ENCODE peak calls at places on chromosomes 12 and 14, in four cellular contexts. One of them, this sample, is unnamed.

GRCh38 chr12:23349550-23349949 is 599.9 kb downstream of the SOX5 start:
- DNase-seq in fibroblast of the aortic adventitia: no peak
- DNase-seq in ovary: no peak
- DNase-seq in chondrocyte: no peak
- DNase-seq in this sample: no peak

GRCh38 chr12:132353811-132354210 is 24.4 kb upstream of the GALNT9 start:
- DNase-seq in ovary: no peak
- DNase-seq in chondrocyte: no peak
- DNase-seq in fibroblast of the aortic adventitia: no peak
- DNase-seq in this sample: no peak

GRCh38 chr14:104387000-104387384 is 192.6 kb upstream of the C14orf180 start:
- DNase-seq in ovary: peak
- DNase-seq in chondrocyte: peak
- DNase-seq in fibroblast of the aortic adventitia: no peak
- DNase-seq in this sample: no peak

GRCh38 chr14:32934891-32935633 is 3.6 kb upstream of the NPAS3 start:
- DNase-seq in ovary: no peak
- DNase-seq in chondrocyte: no peak
- DNase-seq in fibroblast of the aortic adventitia: no peak
- DNase-seq in this sample: no peak

GRCh38 chr12:127241056-127241830 is 1025.7 kb upstream of the TMEM132C start:
- DNase-seq in chondrocyte: no peak
- DNase-seq in ovary: no peak
- DNase-seq in fibroblast of the aortic adventitia: peak
- DNase-seq in this sample: peak

GRCh38 chr12:67068204-67068731 is 200.9 kb upstream of the CAND1 start:
- DNase-seq in fibroblast of the aortic adventitia: no peak
- DNase-seq in chondrocyte: no peak
- DNase-seq in ovary: no peak
- DNase-seq in this sample: no peak

GRCh38 chr14:77682158-77682553 is 25.7 kb downstream of the ALKBH1 start:
- DNase-seq in fibroblast of the aortic adventitia: peak
- DNase-seq in chondrocyte: no peak
- DNase-seq in ovary: no peak
- DNase-seq in this sample: peak

GRCh38 chr12:1797011-1797901 is 23.1 kb upstream of the LRTM2 start:
- DNase-seq in ovary: peak
- DNase-seq in chondrocyte: peak
- DNase-seq in fibroblast of the aortic adventitia: no peak
- DNase-seq in this sample: no peak

GRCh38 chr12:79927772-79928474 is 7.0 kb downstream of the PPP1R12A start:
- DNase-seq in chondrocyte: no peak
- DNase-seq in ovary: no peak
- DNase-seq in fibroblast of the aortic adventitia: peak
- DNase-seq in this sample: peak

GRCh38 chr14:79629891-79630560 is 581.3 kb downstream of the DIO2 start:
- DNase-seq in fibroblast of the aortic adventitia: no peak
- DNase-seq in ovary: no peak
- DNase-seq in chondrocyte: no peak
- DNase-seq in this sample: peak

GRCh38 chr14:71908141-71908540 is 24.1 kb upstream of the RGS6 start:
- DNase-seq in fibroblast of the aortic adventitia: no peak
- DNase-seq in chondrocyte: no peak
- DNase-seq in ovary: no peak
- DNase-seq in this sample: no peak

GRCh38 chr12:57476162-57476992 is 3.3 kb downstream of the ARHGAP9 start:
- DNase-seq in ovary: no peak
- DNase-seq in chondrocyte: peak
- DNase-seq in fibroblast of the aortic adventitia: no peak
- DNase-seq in this sample: no peak

GRCh38 chr14:40842816-40843215 is 763.9 kb upstream of the LRFN5 start:
- DNase-seq in chondrocyte: no peak
- DNase-seq in ovary: no peak
- DNase-seq in fibroblast of the aortic adventitia: no peak
- DNase-seq in this sample: no peak

GRCh38 chr12:87756111-87756510 is 273.1 kb downstream of the C12orf50 start:
- DNase-seq in ovary: no peak
- DNase-seq in chondrocyte: no peak
- DNase-seq in fibroblast of the aortic adventitia: peak
- DNase-seq in this sample: peak

GRCh38 chr12:112796067-112796466 is 4.5 kb downstream of the RPH3A start:
- DNase-seq in ovary: no peak
- DNase-seq in fibroblast of the aortic adventitia: no peak
- DNase-seq in chondrocyte: no peak
- DNase-seq in this sample: peak

GRCh38 chr12:40325349-40325960 is 100.7 kb downstream of the LRRK2 start:
- DNase-seq in ovary: no peak
- DNase-seq in fibroblast of the aortic adventitia: peak
- DNase-seq in chondrocyte: no peak
- DNase-seq in this sample: peak

GRCh38 chr12:117404203-117404853 is 42.9 kb upstream of the NOS1 start:
- DNase-seq in ovary: no peak
- DNase-seq in fibroblast of the aortic adventitia: no peak
- DNase-seq in chondrocyte: no peak
- DNase-seq in this sample: no peak

GRCh38 chr14:37623552-37623951 is 28.1 kb downstream of the TTC6 start:
- DNase-seq in fibroblast of the aortic adventitia: peak
- DNase-seq in ovary: no peak
- DNase-seq in chondrocyte: no peak
- DNase-seq in this sample: peak

GRCh38 chr14:97977711-97978261 is 1180.6 kb downstream of the VRK1 start:
- DNase-seq in fibroblast of the aortic adventitia: peak
- DNase-seq in chondrocyte: peak
- DNase-seq in ovary: peak
- DNase-seq in this sample: no peak

GRCh38 chr14:23141706-23142467 is 22.8 kb upstream of the CEBPE start:
- DNase-seq in fibroblast of the aortic adventitia: peak
- DNase-seq in ovary: peak
- DNase-seq in chondrocyte: no peak
- DNase-seq in this sample: peak

GRCh38 chr14:96162741-96163140 is 41.9 kb upstream of the BDKRB2 start:
- DNase-seq in ovary: no peak
- DNase-seq in chondrocyte: no peak
- DNase-seq in fibroblast of the aortic adventitia: peak
- DNase-seq in this sample: peak

GRCh38 chr12:57765003-57765697 is 1.7 kb downstream of the CYP27B1 start:
- DNase-seq in chondrocyte: no peak
- DNase-seq in ovary: no peak
- DNase-seq in fibroblast of the aortic adventitia: no peak
- DNase-seq in this sample: peak

GRCh38 chr14:100019156-100019882 is 45.9 kb upstream of the EVL start:
- DNase-seq in chondrocyte: no peak
- DNase-seq in ovary: no peak
- DNase-seq in fibroblast of the aortic adventitia: no peak
- DNase-seq in this sample: peak

GRCh38 chr14:20904393-20905029 is 13.3 kb downstream of the RNASE3 start:
- DNase-seq in ovary: no peak
- DNase-seq in fibroblast of the aortic adventitia: no peak
- DNase-seq in chondrocyte: no peak
- DNase-seq in this sample: no peak

GRCh38 chr12:69515394-69515793 is 45.2 kb downstream of the FRS2 start:
- DNase-seq in ovary: no peak
- DNase-seq in chondrocyte: no peak
- DNase-seq in fibroblast of the aortic adventitia: no peak
- DNase-seq in this sample: no peak

GRCh38 chr14:84458881-84459280 is 1071.1 kb upstream of the FLRT2 start:
- DNase-seq in fibroblast of the aortic adventitia: no peak
- DNase-seq in ovary: no peak
- DNase-seq in chondrocyte: no peak
- DNase-seq in this sample: no peak

GRCh38 chr14:93036652-93037341 is 78.9 kb downstream of the ITPK1 start:
- DNase-seq in ovary: peak
- DNase-seq in chondrocyte: no peak
- DNase-seq in fibroblast of the aortic adventitia: peak
- DNase-seq in this sample: peak

GRCh38 chr14:95258754-95259593 is 60.7 kb downstream of the CLMN start:
- DNase-seq in chondrocyte: no peak
- DNase-seq in fibroblast of the aortic adventitia: no peak
- DNase-seq in ovary: no peak
- DNase-seq in this sample: peak

GRCh38 chr12:63917864-63918742 is 73.6 kb downstream of the SRGAP1 start:
- DNase-seq in ovary: peak
- DNase-seq in chondrocyte: no peak
- DNase-seq in fibroblast of the aortic adventitia: peak
- DNase-seq in this sample: peak

GRCh38 chr12:100842156-100842555 is 47.6 kb downstream of the ANO4 start:
- DNase-seq in fibroblast of the aortic adventitia: peak
- DNase-seq in ovary: no peak
- DNase-seq in chondrocyte: no peak
- DNase-seq in this sample: peak

This sample was measured in iris pigment epithelial cell.